ENCODE peak calls at places on chromosomes 4 and X, in eight cellular contexts. Q is colonic mucosa; P is NCI-H460; K is NCI-H2081; W is LoVo; J is stimulated activated CD4-positive, alpha-beta T cell treated with anti-CD3 and anti-CD28 coated beads, Interleukin-1b, Interleukin-23, amount 100 ng/mL, for 24 hours; L is A172; V is CD8-positive, alpha-beta T cell. M is an unnamed sample.

GRCh38 chr4:135243960-135244561 is 1042.5 kb upstream of the PABPC4L start:
- DNase-seq in Q (no peak), P (no peak), K (no peak), W (no peak), J (no peak), L (peak; percentile 51), V (no peak), M (no peak)

GRCh38 chr4:84418032-84418709 is 80.9 kb downstream of the NKX6-1 start:
- DNase-seq in Q (peak; percentile 56), P (no peak), K (peak; percentile 45), W (no peak), J (no peak), L (no peak), V (no peak), M (no peak)

GRCh38 chr4:39367166-39367565 is 1.0 kb upstream of the RFC1 start:
- DNase-seq in Q (no peak), P (no peak), K (no peak), W (no peak), J (no peak), L (no peak), V (no peak), M (no peak)

GRCh38 chr4:114549638-114550037 is 49.0 kb upstream of the UGT8 start:
- DNase-seq in Q (no peak), P (no peak), K (no peak), W (no peak), J (no peak), L (no peak), V (no peak), M (no peak)

GRCh38 chr4:106595906-106596305 is 227.3 kb upstream of the GIMD1 start:
- DNase-seq in Q (no peak), P (no peak), K (no peak), W (no peak), J (no peak), L (no peak), V (no peak), M (no peak)

GRCh38 chr4:19309365-19309764 is 942.3 kb upstream of the SLIT2 start:
- DNase-seq in Q (no peak), P (no peak), K (no peak), W (no peak), J (no peak), L (peak; percentile 42), V (no peak), M (no peak)

GRCh38 chr4:170005472-170005871 is 20.7 kb downstream of the MFAP3L start:
- DNase-seq in Q (no peak), P (no peak), K (no peak), W (no peak), J (no peak), L (peak; percentile 67), V (no peak), M (no peak)

GRCh38 chrX:72052415-72053090 is 79.2 kb downstream of the RTL5 start:
- DNase-seq in Q (no peak), P (no peak), K (no peak), W (no peak), J (no peak), L (no peak), V (no peak), M (no peak)

GRCh38 chr4:147617841-147618421 is 734 bp downstream of the TMEM184C start:
- DNase-seq in Q (no peak), P (no peak), K (no peak), W (no peak), J (no peak), L (no peak), V (no peak), M (no peak)

GRCh38 chr4:105350859-105351494 is 122.9 kb downstream of the PPA2 start:
- DNase-seq in Q (no peak), P (no peak), K (no peak), W (no peak), J (no peak), L (no peak), V (no peak), M (no peak)

GRCh38 chr4:183422962-183423653 is 21.3 kb upstream of the CDKN2AIP start:
- DNase-seq in Q (no peak), P (no peak), K (no peak), W (peak; percentile 35), J (no peak), L (peak; percentile 70), V (no peak), M (no peak)

GRCh38 chrX:113429011-113429410 is 588.4 kb upstream of the AMOT start:
- DNase-seq in Q (no peak), P (no peak), K (no peak), W (no peak), J (no peak), L (no peak), V (no peak), M (no peak)

GRCh38 chrX:134622813-134623185 is 35.5 kb downstream of the PLAC1 start:
- DNase-seq in Q (no peak), P (no peak), K (no peak), W (no peak), J (no peak), L (no peak), V (no peak), M (no peak)

GRCh38 chr4:4598851-4599411 is 57.1 kb upstream of the STX18 start:
- DNase-seq in Q (no peak), P (no peak), K (no peak), W (no peak), J (no peak), L (no peak), V (no peak), M (no peak)

GRCh38 chrX:124045109-124045508 is 83.6 kb downstream of the STAG2 start:
- DNase-seq in Q (no peak), P (no peak), K (no peak), W (no peak), J (no peak), L (no peak), V (no peak), M (no peak)

GRCh38 chrX:155819966-155820491 is 61.1 kb upstream of the VAMP7 start:
- DNase-seq in Q (peak; percentile 69), P (peak; percentile 90), K (peak; percentile 40), W (peak; percentile 61), J (no peak), L (peak; percentile 85), V (no peak), M (no peak)

GRCh38 chr4:145937990-145938611 is 522 bp downstream of the ZNF827 start:
- DNase-seq in Q (peak; percentile 42), P (no peak), K (no peak), W (peak; percentile 30), J (peak; percentile 15), L (peak; percentile 18), V (peak; percentile 70), M (no peak)

GRCh38 chr4:110071466-110071865 is 126.9 kb downstream of the ELOVL6 start:
- DNase-seq in Q (peak; percentile 41), P (no peak), K (no peak), W (no peak), J (no peak), L (no peak), V (no peak), M (no peak)

GRCh38 chr4:6724461-6725111 is 8.6 kb downstream of the BLOC1S4 start:
- DNase-seq in Q (no peak), P (no peak), K (no peak), W (no peak), J (no peak), L (no peak), V (no peak), M (no peak)

GRCh38 chrX:110407910-110408545 is 49.4 kb downstream of the RTL9 start:
- DNase-seq in Q (peak; percentile 75), P (peak; percentile 76), K (peak; percentile 77), W (peak; percentile 42), J (peak; percentile 5), L (no peak), V (peak; percentile 61), M (no peak)

GRCh38 chr4:184357164-184357563 is 117.2 kb downstream of the IRF2 start:
- DNase-seq in Q (no peak), P (no peak), K (no peak), W (no peak), J (no peak), L (no peak), V (no peak), M (no peak)

GRCh38 chr4:159171287-159171686 is 68.4 kb downstream of the RAPGEF2 start:
- DNase-seq in Q (no peak), P (no peak), K (no peak), W (peak; percentile 8), J (no peak), L (peak; percentile 13), V (no peak), M (no peak)

GRCh38 chr4:75985116-75985515 is 5.6 kb downstream of the SDAD1 start:
- DNase-seq in Q (no peak), P (no peak), K (no peak), W (no peak), J (no peak), L (peak; percentile 72), V (no peak), M (no peak)

GRCh38 chrX:134803551-134804183 is 145.4 kb upstream of the PLAC1 start:
- DNase-seq in Q (no peak), P (no peak), K (no peak), W (no peak), J (no peak), L (no peak), V (no peak), M (no peak)

GRCh38 chr4:158724647-158725046 is 1.5 kb upstream of the PPID start:
- DNase-seq in Q (no peak), P (no peak), K (no peak), W (no peak), J (no peak), L (no peak), V (no peak), M (no peak)

GRCh38 chr4:158811704-158812103 is 42.9 kb downstream of the FNIP2 start:
- DNase-seq in Q (peak; percentile 55), P (no peak), K (no peak), W (peak; percentile 25), J (no peak), L (peak; percentile 22), V (no peak), M (no peak)

GRCh38 chrX:113828470-113828869 is 755.4 kb upstream of the HTR2C start:
- DNase-seq in Q (no peak), P (no peak), K (no peak), W (no peak), J (no peak), L (no peak), V (no peak), M (no peak)

GRCh38 chr4:47071863-47072441 is 40.6 kb downstream of the GABRB1 start:
- DNase-seq in Q (no peak), P (no peak), K (no peak), W (no peak), J (no peak), L (peak; percentile 73), V (no peak), M (no peak)

GRCh38 chr4:128353791-128354190 is 66.2 kb upstream of the PGRMC2 start:
- DNase-seq in Q (no peak), P (peak; percentile 80), K (no peak), W (no peak), J (no peak), L (peak; percentile 63), V (no peak), M (no peak)

M was measured in GM18507.